ENCODE peak calls at places on chromosome 9, in six cellular contexts. A is left cardiac atrium, C is mammary epithelial cell, J is NCI-H1092 treated with DMSO at 0.1 percent for 48 hours, Q is NCI-H524, S is GM23338. N is an unnamed sample.

GRCh38 chr9:93098236-93098946 is 2.4 kb downstream of the CARD19 start:
- DNase-seq in S (no peak), J (no peak), A (peak), Q (no peak), C (peak), N (no peak)

GRCh38 chr9:100150209-100150608 is 51.2 kb downstream of the INVS start:
- DNase-seq in A (no peak), J (peak), C (no peak), S (no peak), Q (no peak), N (peak)

GRCh38 chr9:84659273-84659672 is 10.3 kb upstream of the NTRK2 start:
- DNase-seq in J (no peak), S (peak), C (no peak), Q (no peak), A (no peak), N (no peak)

GRCh38 chr9:128920381-128921058 is at the start of gene PHYHD1:
- DNase-seq in A (peak), Q (peak), S (no peak), J (peak), C (no peak), N (peak)

GRCh38 chr9:134293576-134294227 is 32.6 kb upstream of the RXRA start:
- DNase-seq in S (no peak), J (no peak), C (no peak), A (peak), Q (no peak), N (peak)

GRCh38 chr9:124594673-124595072 is 87.5 kb upstream of the NR5A1 start:
- DNase-seq in C (no peak), A (no peak), J (no peak), Q (no peak), S (peak), N (no peak)

GRCh38 chr9:136326061-136326776 is 1.1 kb upstream of the GPSM1 start:
- DNase-seq in A (no peak), C (no peak), Q (peak), S (peak), J (no peak), N (peak)

GRCh38 chr9:13493697-13494096 is 214.2 kb upstream of the MPDZ start:
- DNase-seq in S (no peak), J (no peak), A (no peak), Q (no peak), C (no peak), N (no peak)

GRCh38 chr9:134844821-134845220 is 35.8 kb upstream of the FCN2 start:
- DNase-seq in C (no peak), Q (no peak), A (no peak), J (no peak), S (no peak), N (no peak)

GRCh38 chr9:2180171-2180570 is 165.0 kb downstream of the SMARCA2 start:
- DNase-seq in Q (peak), S (peak), A (no peak), C (no peak), J (no peak), N (no peak)

GRCh38 chr9:102700936-102701335 is 294.2 kb upstream of the CYLC2 start:
- DNase-seq in S (no peak), C (peak), Q (no peak), A (no peak), J (no peak), N (no peak)

N was measured in NCI-H2171 treated with DMSO at 0.1 percent for 48 hours.